ENCODE peak calls at places on chromosomes 7 and 10, in seven cellular contexts. I is Karpas-422; Z is ovary; O is CD8-positive, alpha-beta T cell; V is mesendoderm; Q is ascending aorta; F is mammary epithelial cell. E is an unnamed sample. For H3K4me1 and H3K27me3, the result is how much of the 10 kb centered on the place peaks cover.

GRCh38 chr10:106836923-106837322 is 327.6 kb downstream of the SORCS1 start:
- DNase-seq in I (no peak), Z (no peak), O (no peak), V (no peak), Q (no peak), F (no peak), E (no peak)

GRCh38 chr10:87935290-87936141 is 72.1 kb downstream of the PTEN start:
- DNase-seq in I (no peak), Z (no peak), O (no peak), V (peak), Q (no peak), F (peak), E (no peak)

GRCh38 chr7:76008156-76008687 is 13.8 kb upstream of the TMEM120A start:
- DNase-seq in I (no peak), Z (no peak), O (peak), V (no peak), Q (no peak), F (no peak), E (no peak)

GRCh38 chr7:23357190-23358093 is 58.3 kb downstream of the MALSU1 start:
- DNase-seq in I (peak), Z (no peak), O (no peak), V (peak), Q (no peak), F (peak), E (no peak)

GRCh38 chr7:21773326-21773725 is 172.4 kb downstream of the CDCA7L start:
- DNase-seq in I (no peak), Z (no peak), O (no peak), V (peak), Q (no peak), F (peak), E (no peak)

GRCh38 chr7:142739927-142740492 is 9.3 kb upstream of the PRSS1 start:
- DNase-seq in I (peak), Z (no peak), O (no peak), V (peak), Q (no peak), F (no peak), E (no peak)

GRCh38 chr10:105068497-105068896 is 427.4 kb downstream of the SORCS3 start:
- DNase-seq in I (no peak), Z (no peak), O (no peak), V (no peak), Q (no peak), F (peak), E (no peak)

GRCh38 chr10:63627881-63628296 is 106.7 kb downstream of the REEP3 start:
- DNase-seq in I (no peak), Z (no peak), O (no peak), V (no peak), Q (no peak), F (no peak), E (no peak)

GRCh38 chr7:36205236-36205635 is 52.2 kb downstream of the EEPD1 start:
- DNase-seq in I (no peak), Z (no peak), O (no peak), V (no peak), Q (no peak), F (no peak), E (no peak)

GRCh38 chr7:40447345-40447744 is 312.5 kb downstream of the SUGCT start:
- DNase-seq in I (no peak), Z (no peak), O (no peak), V (peak), Q (no peak), F (no peak), E (no peak)

GRCh38 chr10:83037653-83038052 is 1101.7 kb upstream of the GHITM start:
- DNase-seq in I (no peak), Z (no peak), O (no peak), V (peak), Q (no peak), F (no peak), E (no peak)

GRCh38 chr7:99881370-99881769 is 4.5 kb upstream of the OR2AE1 start:
- DNase-seq in I (no peak), Z (no peak), O (no peak), V (no peak), Q (no peak), F (no peak), E (no peak)

GRCh38 chr10:48224979-48225560 is 49.4 kb downstream of the FRMPD2 start:
- DNase-seq in I (no peak), Z (no peak), O (no peak), V (no peak), Q (no peak), F (no peak), E (no peak)

GRCh38 chr10:86256690-86257315 is 109.8 kb downstream of the GRID1 start:
- DNase-seq in I (no peak), Z (no peak), O (no peak), V (peak), Q (no peak), F (no peak), E (no peak)

GRCh38 chr10:33008499-33009243 is 50.6 kb upstream of the ITGB1 start:
- DNase-seq in I (peak), Z (peak), O (peak), V (peak), Q (no peak), F (peak), E (no peak)

GRCh38 chr10:73968101-73968515 is 29.8 kb upstream of the VCL start:
- DNase-seq in I (no peak), Z (no peak), O (peak), V (peak), Q (no peak), F (no peak), E (no peak)

GRCh38 chr10:11237571-11237970 is 219.9 kb downstream of the CELF2 start:
- DNase-seq in I (no peak), Z (no peak), O (peak), V (no peak), Q (no peak), F (no peak), E (no peak)

GRCh38 chr10:28279878-28280277 is 23.0 kb downstream of the MPP7 start:
- DNase-seq in I (no peak), Z (no peak), O (no peak), V (no peak), Q (no peak), F (no peak), E (no peak)

GRCh38 chr7:46213154-46213537 is 292.1 kb upstream of the IGFBP3 start:
- DNase-seq in I (no peak), Z (no peak), O (no peak), V (no peak), Q (no peak), F (no peak), E (no peak)

GRCh38 chr7:148327379-148327778 is 263.2 kb upstream of the C7orf33 start:
- DNase-seq in I (no peak), Z (no peak), O (no peak), V (peak), Q (no peak), F (peak), E (no peak)

GRCh38 chr10:6542999-6543430 is 37.1 kb downstream of the PRKCQ start:
- DNase-seq in I (no peak), Z (no peak), O (peak), V (no peak), Q (no peak), F (no peak), E (no peak)

GRCh38 chr10:118729641-118730258 is 25.0 kb downstream of the CACUL1 start:
- DNase-seq in I (peak), Z (no peak), O (no peak), V (no peak), Q (no peak), F (no peak), E (no peak)

GRCh38 chr10:56346845-56347415 is 14.1 kb downstream of the ZWINT start:
- DNase-seq in I (peak), Z (no peak), O (no peak), V (no peak), Q (no peak), F (peak), E (no peak)

GRCh38 chr7:104650991-104651680 is 322.7 kb downstream of the LHFPL3 start:
- DNase-seq in I (no peak), Z (no peak), O (no peak), V (no peak), Q (no peak), F (no peak), E (no peak)

GRCh38 chr10:66234872-66235271 is 691.0 kb upstream of the LRRTM3 start:
- DNase-seq in I (peak), Z (no peak), O (no peak), V (peak), Q (no peak), F (no peak), E (no peak)

GRCh38 chr10:44975487-44976331 is 2.9 kb downstream of the DEPP1 start:
- DNase-seq in I (no peak), Z (peak), O (no peak), V (peak), Q (no peak), F (peak), E (peak)

GRCh38 chr7:50303894-50304157 is 690 bp upstream of the IKZF1 start:
- DNase-seq in I (peak), Z (no peak), O (no peak), V (peak), Q (no peak), F (no peak), E (peak)

DNA sequence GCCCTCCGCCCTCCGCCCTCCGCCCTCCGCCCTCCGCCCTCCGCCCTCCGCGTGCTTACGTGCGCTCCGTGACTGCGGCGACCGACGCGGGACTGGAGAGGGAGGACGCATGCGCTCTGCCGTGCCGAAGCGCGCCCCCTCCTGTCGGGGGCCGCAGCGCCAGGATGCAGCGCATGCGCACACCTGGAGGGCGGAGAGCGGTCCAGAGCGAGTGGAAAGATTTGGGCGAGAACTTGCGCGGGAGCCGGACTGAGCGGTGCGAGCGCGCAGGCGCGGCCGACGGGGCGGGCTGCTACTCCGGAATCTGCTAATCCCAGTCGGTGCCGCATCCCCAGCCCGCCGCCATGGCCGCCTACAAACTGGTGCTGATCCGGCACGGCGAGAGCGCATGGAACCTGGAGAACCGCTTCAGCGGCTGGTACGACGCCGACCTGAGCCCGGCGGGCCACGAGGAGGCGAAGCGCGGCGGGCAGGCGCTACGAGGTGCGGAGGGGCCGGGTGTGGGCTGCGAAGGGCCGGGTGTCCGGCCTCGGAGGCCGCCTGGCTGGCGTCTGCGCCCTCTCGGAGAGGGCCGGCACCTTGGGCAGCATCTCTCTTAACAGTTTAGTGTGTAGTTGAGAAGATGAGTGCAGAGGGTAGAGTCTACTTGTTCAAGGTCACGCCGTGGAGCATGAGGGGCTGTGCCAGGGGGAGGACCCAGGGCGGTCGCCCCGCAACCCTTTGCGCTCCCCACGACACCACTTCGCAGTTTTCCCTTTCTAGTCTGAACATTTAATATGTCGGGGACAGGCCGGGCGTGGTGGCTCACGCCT is at the start of gene PGAM1:
- DNase-seq in I (peak), Z (peak), O (peak), V (peak), Q (peak), F (peak), E (peak)
- H3K4me3 ChIP-seq in I (peak), Z (peak), O (peak), V (peak), Q (peak), F (peak), E (peak)

DNA sequence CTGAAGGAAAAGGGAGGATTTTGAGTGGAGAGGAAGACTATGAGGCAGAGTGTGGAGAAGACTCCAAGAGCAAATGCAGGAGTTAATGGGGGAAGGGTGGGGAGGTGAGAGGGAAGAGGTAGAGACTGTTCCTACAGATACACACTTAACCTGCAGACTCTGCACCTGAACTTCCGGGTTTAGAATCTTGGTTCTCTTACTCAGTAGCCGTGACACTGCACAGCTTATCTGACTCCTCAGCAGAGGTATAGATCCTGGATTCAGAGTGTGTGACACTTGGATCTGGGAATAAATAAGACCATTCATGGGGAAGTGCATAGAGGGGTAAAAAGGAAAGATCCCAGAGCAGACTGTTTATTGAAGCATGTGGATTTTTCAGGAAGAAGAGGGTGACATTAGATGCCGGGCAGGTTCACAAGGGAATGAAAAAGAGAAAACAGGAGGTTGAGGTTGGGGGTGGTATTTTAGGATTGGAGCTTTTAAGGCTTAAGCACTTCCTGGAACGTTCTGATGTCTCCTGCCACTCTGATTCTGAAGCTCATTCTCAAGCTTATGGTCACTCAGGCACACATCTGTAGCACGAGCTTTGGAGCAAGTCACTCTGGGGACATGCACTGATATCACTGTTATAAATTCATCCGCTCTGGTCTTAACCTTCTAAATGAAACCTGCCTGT is 5.7 kb upstream of the ZC3HAV1L start:
- DNase-seq in I (peak), Z (no peak), O (no peak), V (no peak), Q (no peak), F (no peak), E (no peak)
- H3K4me1 ChIP-seq in I (under half), Z (under half), O (under half), V (under half), Q (under half), F (under half), E (under half)

GRCh38 chr7:131556912-131557457 is 557 bp upstream of the PODXL start:
- DNase-seq in I (no peak), Z (no peak), O (no peak), V (peak), Q (no peak), F (no peak), E (no peak)

GRCh38 chr7:131557521-131558385 is 1.3 kb upstream of the PODXL start:
- DNase-seq in I (no peak), Z (peak), O (no peak), V (peak), Q (no peak), F (no peak), E (no peak)

GRCh38 chr7:131555565-131556054 is 818 bp downstream of the PODXL start:
- DNase-seq in I (peak), Z (no peak), O (no peak), V (no peak), Q (no peak), F (no peak), E (peak)

GRCh38 chr7:131554880-131555516 is 1.4 kb downstream of the PODXL start:
- DNase-seq in I (peak), Z (no peak), O (no peak), V (no peak), Q (no peak), F (no peak), E (no peak)

GRCh38 chr7:131556055-131556911 is at the start of gene PODXL:
- DNase-seq in I (peak), Z (peak), O (peak), V (peak), Q (no peak), F (peak), E (peak)
- H3K27me3 ChIP-seq in I (under half), Z (under half), O (under half), V (under half), Q (under half), F (under half), E (under half)

DNA sequence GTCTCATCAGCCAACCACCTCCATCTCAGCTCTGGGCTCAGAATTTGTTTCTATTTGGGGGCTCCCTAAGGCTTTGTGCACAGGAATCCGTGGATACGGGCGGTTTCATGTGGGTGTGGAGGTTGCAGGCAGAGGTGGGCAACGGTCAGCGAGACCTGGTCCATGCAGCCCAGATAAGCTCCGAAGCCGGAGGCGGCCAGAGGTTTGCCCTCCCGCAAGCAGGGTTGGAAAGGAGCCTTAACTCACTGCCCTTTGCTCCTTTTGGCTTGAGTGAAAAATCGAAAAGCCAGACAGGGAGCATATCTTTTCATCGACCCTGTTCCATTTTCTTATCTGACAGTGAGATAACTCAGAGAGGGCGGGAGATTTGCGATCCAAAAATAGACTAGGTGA is 1.5 kb downstream of the GRM3 start:
- DNase-seq in I (no peak), Z (no peak), O (no peak), V (peak), Q (no peak), F (no peak), E (no peak)
- H3K4me3 ChIP-seq in I (no peak), Z (no peak), O (no peak), V (peak), Q (peak), F (no peak), E (no peak)

GRCh38 chr7:74027124-74027682 is 770 bp upstream of the ELN start:
- DNase-seq in I (no peak), Z (no peak), O (no peak), V (no peak), Q (no peak), F (no peak), E (no peak)

GRCh38 chr7:74026406-74027123 is 1.4 kb upstream of the ELN start:
- DNase-seq in I (peak), Z (peak), O (peak), V (peak), Q (no peak), F (peak), E (peak)

GRCh38 chr7:74025146-74025545 is 2.8 kb upstream of the ELN start:
- DNase-seq in I (no peak), Z (no peak), O (no peak), V (no peak), Q (no peak), F (no peak), E (no peak)

GRCh38 chr7:74023786-74024185 is 4.2 kb upstream of the ELN start:
- DNase-seq in I (no peak), Z (no peak), O (no peak), V (no peak), Q (no peak), F (no peak), E (no peak)

DNA sequence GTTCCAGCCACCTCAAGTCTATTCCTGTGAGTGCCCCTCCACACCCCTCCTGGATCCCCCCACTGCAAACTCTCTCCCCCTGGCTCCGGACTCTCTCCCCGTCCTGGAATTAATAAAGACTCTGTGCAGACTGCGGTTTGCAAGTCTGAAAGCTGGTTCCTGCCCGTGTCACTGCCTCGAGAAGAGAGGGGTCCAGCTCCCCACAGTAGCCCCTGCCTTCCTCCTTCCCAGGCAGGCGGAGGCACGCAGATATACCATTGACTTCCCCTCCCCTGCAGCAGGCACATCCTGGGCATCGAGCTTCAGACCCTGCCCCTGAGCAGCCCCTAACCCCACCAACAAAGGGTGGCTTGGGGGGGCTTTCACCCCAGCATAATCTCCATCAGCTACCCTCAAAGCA is 2.2 kb upstream of the ELN start:
- DNase-seq in I (no peak), Z (no peak), O (no peak), V (no peak), Q (no peak), F (no peak), E (no peak)
- H3K4me1 ChIP-seq in I (under half), Z (under half), O (under half), V (under half), Q (under half), F (under half), E (half or more)

GRCh38 chr10:50299948-50300669 is 48.8 kb upstream of the ASAH2 start:
- DNase-seq in I (no peak), Z (no peak), O (no peak), V (no peak), Q (no peak), F (no peak), E (no peak)
- H3K27me3 ChIP-seq in I (under half), Z (under half), O (under half), V (under half), Q (under half), F (under half), E (under half)